ENCODE peak calls at places on chromosomes 7 and 10, in nine cellular contexts. C is iPS-NIHi11; A is mesothelial cell of epicardium; V is activated naive CD4-positive, alpha-beta T cell treated with anti-CD3 and anti-CD28 coated beads, Interleukin-2, amount 50 U/mL, for 72 hours; F is HS-5; E is A172; Y is AG04449; S is iris pigment epithelial cell; M is adrenal gland. I is an unnamed sample.

GRCh38 chr10:103513383-103514060 is 20.0 kb downstream of the NEURL1 start:
- DNase-seq in C (peak; percentile 5), A (no peak), V (peak; percentile 48), F (no peak), E (no peak), Y (no peak), S (no peak), M (no peak), I (peak; percentile 45)

GRCh38 chr7:47444376-47445098 is 137.4 kb downstream of the TNS3 start:
- DNase-seq in C (no peak), A (no peak), V (no peak), F (no peak), E (peak; percentile 37), Y (no peak), S (no peak), M (peak; percentile 59), I (no peak)

GRCh38 chr7:102426268-102427031 is 6.9 kb upstream of the ORAI2 start:
- DNase-seq in C (no peak), A (no peak), V (peak; percentile 90), F (no peak), E (no peak), Y (no peak), S (no peak), M (no peak), I (peak; percentile 50)

GRCh38 chr10:74766501-74766900 is 59.9 kb upstream of the KAT6B start:
- DNase-seq in C (no peak), A (no peak), V (no peak), F (no peak), E (peak; percentile 28), Y (no peak), S (no peak), M (no peak), I (no peak)

GRCh38 chr10:83606275-83606674 is 533.0 kb upstream of the GHITM start:
- DNase-seq in C (peak; percentile 19), A (no peak), V (no peak), F (no peak), E (no peak), Y (no peak), S (no peak), M (no peak), I (no peak)

GRCh38 chr10:103661951-103662405 is 168.5 kb downstream of the NEURL1 start:
- DNase-seq in C (no peak), A (no peak), V (no peak), F (no peak), E (no peak), Y (no peak), S (peak; percentile 13), M (no peak), I (no peak)

GRCh38 chr10:132129431-132129830 is 57.3 kb upstream of the DPYSL4 start:
- DNase-seq in C (peak; percentile 60), A (no peak), V (no peak), F (no peak), E (no peak), Y (no peak), S (peak; percentile 2), M (no peak), I (no peak)

GRCh38 chr7:110157631-110158362 is 933.1 kb upstream of the LRRN3 start:
- DNase-seq in C (no peak), A (no peak), V (no peak), F (no peak), E (peak; percentile 41), Y (no peak), S (peak; percentile 54), M (no peak), I (no peak)

GRCh38 chr7:69067397-69067796 is 530.9 kb upstream of the AUTS2 start:
- DNase-seq in C (peak; percentile 49), A (no peak), V (no peak), F (no peak), E (peak; percentile 35), Y (no peak), S (no peak), M (no peak), I (no peak)

GRCh38 chr7:604038-604883 is 84.6 kb upstream of the PDGFA start:
- DNase-seq in C (no peak), A (no peak), V (peak; percentile 95), F (no peak), E (peak; percentile 96), Y (no peak), S (peak; percentile 91), M (peak; percentile 75), I (peak; percentile 90)

GRCh38 chr7:55107946-55108345 is 89.1 kb downstream of the EGFR start:
- DNase-seq in C (no peak), A (no peak), V (no peak), F (no peak), E (peak; percentile 79), Y (no peak), S (no peak), M (no peak), I (no peak)

GRCh38 chr10:100739516-100740368 is 5.6 kb upstream of the PAX2 start:
- DNase-seq in C (no peak), A (no peak), V (no peak), F (no peak), E (no peak), Y (no peak), S (no peak), M (no peak), I (no peak)

GRCh38 chr7:469591-469961 is 50.1 kb downstream of the PDGFA start:
- DNase-seq in C (no peak), A (peak; percentile 32), V (peak; percentile 31), F (no peak), E (no peak), Y (no peak), S (no peak), M (no peak), I (peak; percentile 5)

GRCh38 chr7:1737956-1738355 is 67.9 kb downstream of the ELFN1 start:
- DNase-seq in C (peak; percentile 25), A (no peak), V (no peak), F (no peak), E (no peak), Y (no peak), S (no peak), M (no peak), I (no peak)

GRCh38 chr10:131726967-131727366 is 173.8 kb upstream of the PPP2R2D start:
- DNase-seq in C (peak; percentile 12), A (no peak), V (no peak), F (no peak), E (no peak), Y (no peak), S (no peak), M (no peak), I (no peak)

GRCh38 chr7:2172311-2173183 is 60.2 kb downstream of the MAD1L1 start:
- DNase-seq in C (no peak), A (peak; percentile 67), V (no peak), F (peak; percentile 36), E (peak; percentile 81), Y (peak; percentile 84), S (peak; percentile 94), M (no peak), I (peak; percentile 56)

GRCh38 chr10:9796567-9796966 is 1221.1 kb upstream of the CELF2 start:
- DNase-seq in C (no peak), A (no peak), V (no peak), F (no peak), E (no peak), Y (no peak), S (no peak), M (no peak), I (no peak)

GRCh38 chr7:84364708-84365107 is 170.1 kb upstream of the SEMA3A start:
- DNase-seq in C (peak; percentile 9), A (no peak), V (no peak), F (no peak), E (peak; percentile 56), Y (no peak), S (peak; percentile 52), M (no peak), I (no peak)

GRCh38 chr10:113753020-113753692 is 1.7 kb downstream of the PLEKHS1 start:
- DNase-seq in C (no peak), A (no peak), V (no peak), F (no peak), E (no peak), Y (no peak), S (no peak), M (no peak), I (peak; percentile 68)

GRCh38 chr7:14698239-14698638 is 204.3 kb downstream of the DGKB start:
- DNase-seq in C (no peak), A (no peak), V (no peak), F (no peak), E (peak; percentile 17), Y (no peak), S (no peak), M (no peak), I (no peak)

GRCh38 chr10:31940839-31941653 is 12.4 kb upstream of the ARHGAP12 start:
- DNase-seq in C (peak; percentile 14), A (no peak), V (no peak), F (peak; percentile 82), E (peak; percentile 99), Y (peak; percentile 79), S (peak; percentile 97), M (peak; percentile 74), I (no peak)

GRCh38 chr10:14904316-14904732 is 25.7 kb downstream of the SUV39H2 start:
- DNase-seq in C (peak; percentile 35), A (no peak), V (no peak), F (no peak), E (peak; percentile 19), Y (no peak), S (peak; percentile 30), M (no peak), I (peak; percentile 43)

GRCh38 chr10:74875966-74876365 is 49.6 kb downstream of the KAT6B start:
- DNase-seq in C (no peak), A (no peak), V (no peak), F (no peak), E (no peak), Y (no peak), S (no peak), M (no peak), I (no peak)

GRCh38 chr10:48804740-48805182 is 120.1 kb downstream of the WDFY4 start:
- DNase-seq in C (no peak), A (no peak), V (no peak), F (no peak), E (no peak), Y (no peak), S (no peak), M (no peak), I (no peak)

GRCh38 chr10:84428711-84429110 is 100.3 kb downstream of the CCSER2 start:
- DNase-seq in C (no peak), A (no peak), V (no peak), F (no peak), E (no peak), Y (no peak), S (no peak), M (no peak), I (no peak)

GRCh38 chr10:88091490-88092061 is 228.2 kb downstream of the PTEN start:
- DNase-seq in C (no peak), A (no peak), V (peak; percentile 82), F (no peak), E (no peak), Y (no peak), S (no peak), M (no peak), I (peak; percentile 39)

GRCh38 chr10:12649017-12649586 is 299.8 kb downstream of the CAMK1D start:
- DNase-seq in C (no peak), A (no peak), V (no peak), F (no peak), E (no peak), Y (no peak), S (no peak), M (no peak), I (no peak)

GRCh38 chr10:5631936-5632335 is 34.5 kb downstream of the ASB13 start:
- DNase-seq in C (no peak), A (no peak), V (no peak), F (no peak), E (no peak), Y (no peak), S (no peak), M (no peak), I (no peak)

GRCh38 chr7:90720970-90721768 is 125.0 kb downstream of the CDK14 start:
- DNase-seq in C (peak; percentile 29), A (no peak), V (no peak), F (no peak), E (peak; percentile 34), Y (no peak), S (peak; percentile 83), M (no peak), I (peak; percentile 32)

GRCh38 chr7:149084407-149084806 is 6.1 kb downstream of the ZNF786 start:
- DNase-seq in C (no peak), A (no peak), V (no peak), F (no peak), E (no peak), Y (no peak), S (no peak), M (no peak), I (no peak)

GRCh38 chr7:38681882-38682281 is 50.7 kb upstream of the AMPH start:
- DNase-seq in C (no peak), A (no peak), V (no peak), F (no peak), E (no peak), Y (no peak), S (no peak), M (no peak), I (no peak)